ENCODE peak calls at places on chromosomes 12 and 14, in eight cellular contexts. One of them, this sample, is unnamed.

GRCh38 chr14:95125156-95125555 is 32.2 kb downstream of the DICER1 start:
- DNase-seq in GM23338: peak; percentile 43
- DNase-seq in RWPE1: no peak
- DNase-seq in kidney: no peak
- DNase-seq in KBM-7: no peak
- DNase-seq in stimulated activated CD8-positive, alpha-beta memory T cell treated with anti-CD3 and anti-CD28 coated beads, Interleukin-4, amount 100 ng/mL, for 24 hours: no peak
- DNase-seq in Right ventricle myocardium superior: no peak
- DNase-seq in hypothalamus: no peak
- DNase-seq in this sample: no peak

GRCh38 chr12:123058471-123058870 is 78.0 kb downstream of the ARL6IP4 start:
- DNase-seq in hypothalamus: no peak
- DNase-seq in GM23338: no peak
- DNase-seq in kidney: no peak
- DNase-seq in stimulated activated CD8-positive, alpha-beta memory T cell treated with anti-CD3 and anti-CD28 coated beads, Interleukin-4, amount 100 ng/mL, for 24 hours: no peak
- DNase-seq in KBM-7: no peak
- DNase-seq in RWPE1: no peak
- DNase-seq in Right ventricle myocardium superior: no peak
- DNase-seq in this sample: no peak

GRCh38 chr14:103669370-103669769 is 40.4 kb downstream of the KLC1 start:
- DNase-seq in GM23338: no peak
- DNase-seq in kidney: no peak
- DNase-seq in Right ventricle myocardium superior: no peak
- DNase-seq in stimulated activated CD8-positive, alpha-beta memory T cell treated with anti-CD3 and anti-CD28 coated beads, Interleukin-4, amount 100 ng/mL, for 24 hours: no peak
- DNase-seq in RWPE1: no peak
- DNase-seq in hypothalamus: no peak
- DNase-seq in KBM-7: no peak
- DNase-seq in this sample: no peak

GRCh38 chr12:5247144-5247543 is 184.8 kb upstream of the NTF3 start:
- DNase-seq in KBM-7: no peak
- DNase-seq in stimulated activated CD8-positive, alpha-beta memory T cell treated with anti-CD3 and anti-CD28 coated beads, Interleukin-4, amount 100 ng/mL, for 24 hours: no peak
- DNase-seq in GM23338: no peak
- DNase-seq in RWPE1: no peak
- DNase-seq in kidney: no peak
- DNase-seq in hypothalamus: no peak
- DNase-seq in Right ventricle myocardium superior: no peak
- DNase-seq in this sample: no peak

GRCh38 chr12:131103614-131104463 is 150.1 kb downstream of the ADGRD1 start:
- DNase-seq in GM23338: no peak
- DNase-seq in stimulated activated CD8-positive, alpha-beta memory T cell treated with anti-CD3 and anti-CD28 coated beads, Interleukin-4, amount 100 ng/mL, for 24 hours: no peak
- DNase-seq in kidney: peak; percentile 71
- DNase-seq in KBM-7: no peak
- DNase-seq in Right ventricle myocardium superior: peak; percentile 34
- DNase-seq in RWPE1: no peak
- DNase-seq in hypothalamus: no peak
- DNase-seq in this sample: no peak

GRCh38 chr14:34325493-34325892 is 136.5 kb downstream of the SPTSSA start:
- DNase-seq in KBM-7: no peak
- DNase-seq in GM23338: no peak
- DNase-seq in stimulated activated CD8-positive, alpha-beta memory T cell treated with anti-CD3 and anti-CD28 coated beads, Interleukin-4, amount 100 ng/mL, for 24 hours: no peak
- DNase-seq in kidney: no peak
- DNase-seq in hypothalamus: no peak
- DNase-seq in Right ventricle myocardium superior: no peak
- DNase-seq in RWPE1: no peak
- DNase-seq in this sample: no peak

GRCh38 chr14:44035707-44036106 is 471.4 kb downstream of the FSCB start:
- DNase-seq in Right ventricle myocardium superior: no peak
- DNase-seq in RWPE1: no peak
- DNase-seq in kidney: no peak
- DNase-seq in stimulated activated CD8-positive, alpha-beta memory T cell treated with anti-CD3 and anti-CD28 coated beads, Interleukin-4, amount 100 ng/mL, for 24 hours: no peak
- DNase-seq in GM23338: no peak
- DNase-seq in KBM-7: no peak
- DNase-seq in hypothalamus: no peak
- DNase-seq in this sample: no peak

GRCh38 chr12:41709463-41710285 is 435.0 kb downstream of the GXYLT1 start:
- DNase-seq in Right ventricle myocardium superior: no peak
- DNase-seq in hypothalamus: no peak
- DNase-seq in RWPE1: no peak
- DNase-seq in KBM-7: no peak
- DNase-seq in kidney: no peak
- DNase-seq in GM23338: peak; percentile 8
- DNase-seq in stimulated activated CD8-positive, alpha-beta memory T cell treated with anti-CD3 and anti-CD28 coated beads, Interleukin-4, amount 100 ng/mL, for 24 hours: no peak
- DNase-seq in this sample: no peak

GRCh38 chr12:66251049-66251448 is 51.2 kb upstream of the HELB start:
- DNase-seq in stimulated activated CD8-positive, alpha-beta memory T cell treated with anti-CD3 and anti-CD28 coated beads, Interleukin-4, amount 100 ng/mL, for 24 hours: no peak
- DNase-seq in GM23338: no peak
- DNase-seq in Right ventricle myocardium superior: no peak
- DNase-seq in KBM-7: no peak
- DNase-seq in hypothalamus: no peak
- DNase-seq in kidney: no peak
- DNase-seq in RWPE1: no peak
- DNase-seq in this sample: no peak